ENCODE peak calls at places on chromosomes 7 and 10, in seven cellular contexts. T, H, O, L, M, Q and X are unnamed samples.

GRCh38 chr10:34655286-34656170 is 159.6 kb downstream of the PARD3 start:
- DNase-seq in T (peak), H (peak), O (no peak), L (peak), M (peak), Q (peak), X (peak)

GRCh38 chr10:5419466-5420094 is 7.2 kb downstream of the NET1 start:
- DNase-seq in T (no peak), H (no peak), O (no peak), L (no peak), M (no peak), Q (no peak), X (no peak)

GRCh38 chr7:108071551-108071950 is 58.6 kb downstream of the LAMB4 start:
- DNase-seq in T (no peak), H (no peak), O (no peak), L (no peak), M (no peak), Q (no peak), X (no peak)

GRCh38 chr10:89327803-89328441 is at the start of gene IFIT3:
- DNase-seq in T (peak), H (peak), O (peak), L (peak), M (peak), Q (peak), X (peak)

GRCh38 chr7:33072471-33072870 is 9.9 kb upstream of the NT5C3A start:
- DNase-seq in T (peak), H (no peak), O (no peak), L (no peak), M (peak), Q (no peak), X (no peak)

GRCh38 chr10:52004342-52004949 is 305.1 kb upstream of the CSTF2T start:
- DNase-seq in T (peak), H (no peak), O (no peak), L (peak), M (peak), Q (no peak), X (no peak)

GRCh38 chr7:125316451-125316850 is 386.8 kb upstream of the POT1 start:
- DNase-seq in T (peak), H (no peak), O (no peak), L (peak), M (no peak), Q (no peak), X (no peak)

GRCh38 chr10:78566216-78567135 is 502.3 kb upstream of the ZMIZ1 start:
- DNase-seq in T (no peak), H (no peak), O (no peak), L (no peak), M (no peak), Q (no peak), X (no peak)

GRCh38 chr10:91694170-91694794 is 61.4 kb upstream of the PPP1R3C start:
- DNase-seq in T (peak), H (no peak), O (no peak), L (peak), M (no peak), Q (no peak), X (no peak)

GRCh38 chr7:36010656-36011587 is 142.1 kb upstream of the EEPD1 start:
- DNase-seq in T (no peak), H (no peak), O (no peak), L (no peak), M (no peak), Q (no peak), X (no peak)

GRCh38 chr7:106757846-106758245 is 96.9 kb upstream of the CCDC71L start:
- DNase-seq in T (peak), H (no peak), O (no peak), L (no peak), M (no peak), Q (peak), X (peak)

GRCh38 chr10:71598673-71599072 is 120.9 kb downstream of the C10orf105 start:
- DNase-seq in T (no peak), H (peak), O (peak), L (no peak), M (no peak), Q (peak), X (peak)

GRCh38 chr7:52184006-52184703 is 851.3 kb upstream of the POM121L12 start:
- DNase-seq in T (no peak), H (no peak), O (no peak), L (no peak), M (no peak), Q (no peak), X (no peak)

GRCh38 chr10:71229726-71230655 is 17.6 kb downstream of the UNC5B start:
- DNase-seq in T (no peak), H (no peak), O (peak), L (no peak), M (no peak), Q (no peak), X (no peak)

GRCh38 chr10:1434202-1434601 is 303.1 kb downstream of the ADARB2 start:
- DNase-seq in T (no peak), H (no peak), O (no peak), L (no peak), M (no peak), Q (no peak), X (no peak)

GRCh38 chr7:146175716-146176115 is 59.1 kb downstream of the CNTNAP2 start:
- DNase-seq in T (no peak), H (no peak), O (no peak), L (no peak), M (no peak), Q (no peak), X (no peak)

GRCh38 chr10:80460399-80461207 is 6.5 kb downstream of the TSPAN14 start:
- DNase-seq in T (peak), H (peak), O (peak), L (peak), M (no peak), Q (peak), X (no peak)

GRCh38 chr7:82624337-82624736 is 180.8 kb upstream of the CACNA2D1 start:
- DNase-seq in T (peak), H (no peak), O (no peak), L (no peak), M (peak), Q (no peak), X (peak)

GRCh38 chr7:98022531-98022930 is 32.5 kb upstream of the OCM2 start:
- DNase-seq in T (no peak), H (no peak), O (no peak), L (no peak), M (no peak), Q (no peak), X (no peak)

GRCh38 chr7:100544949-100545635 is 6.1 kb downstream of the AGFG2 start:
- DNase-seq in T (peak), H (peak), O (no peak), L (no peak), M (no peak), Q (no peak), X (no peak)

GRCh38 chr10:95508730-95509129 is 52.4 kb downstream of the SORBS1 start:
- DNase-seq in T (no peak), H (no peak), O (no peak), L (no peak), M (no peak), Q (no peak), X (no peak)

GRCh38 chr10:33116293-33116697 is 158.3 kb upstream of the ITGB1 start:
- DNase-seq in T (no peak), H (no peak), O (no peak), L (no peak), M (no peak), Q (no peak), X (no peak)

GRCh38 chr10:83536426-83536825 is 602.9 kb upstream of the GHITM start:
- DNase-seq in T (no peak), H (no peak), O (no peak), L (no peak), M (no peak), Q (no peak), X (no peak)

GRCh38 chr7:77456711-77457110 is 40.6 kb upstream of the GSAP start:
- DNase-seq in T (no peak), H (no peak), O (no peak), L (no peak), M (no peak), Q (no peak), X (no peak)

GRCh38 chr7:92158660-92159575 is 20.0 kb downstream of the LRRD1 start:
- DNase-seq in T (peak), H (no peak), O (no peak), L (no peak), M (peak), Q (no peak), X (peak)

GRCh38 chr10:88883443-88883799 is 3.4 kb downstream of the STAMBPL1 start:
- DNase-seq in T (no peak), H (no peak), O (no peak), L (no peak), M (no peak), Q (no peak), X (no peak)

GRCh38 chr10:13717936-13718772 is 131.4 kb downstream of the PRPF18 start:
- DNase-seq in T (peak), H (peak), O (peak), L (peak), M (peak), Q (peak), X (peak)

GRCh38 chr10:124322191-124322980 is 96.3 kb downstream of the OAT start:
- DNase-seq in T (no peak), H (no peak), O (no peak), L (no peak), M (no peak), Q (no peak), X (no peak)

GRCh38 chr10:80571352-80571751 is 33.6 kb downstream of the SH2D4B start:
- DNase-seq in T (no peak), H (no peak), O (no peak), L (no peak), M (no peak), Q (no peak), X (no peak)

GRCh38 chr7:45881759-45882464 is 6.4 kb upstream of the IGFBP1 start:
- DNase-seq in T (peak), H (no peak), O (no peak), L (no peak), M (peak), Q (no peak), X (peak)

GRCh38 chr10:30062090-30062489 is 2.7 kb upstream of the JCAD start:
- DNase-seq in T (no peak), H (no peak), O (no peak), L (no peak), M (peak), Q (no peak), X (peak)

GRCh38 chr10:61973923-61974322 is 72.4 kb downstream of the ARID5B start:
- DNase-seq in T (no peak), H (no peak), O (no peak), L (no peak), M (no peak), Q (no peak), X (no peak)

GRCh38 chr7:99201027-99201426 is 6.9 kb downstream of the KPNA7 start:
- DNase-seq in T (peak), H (no peak), O (no peak), L (peak), M (peak), Q (no peak), X (peak)

GRCh38 chr7:127751062-127751722 is 99.2 kb downstream of the SND1 start:
- DNase-seq in T (peak), H (no peak), O (no peak), L (no peak), M (peak), Q (no peak), X (peak)

GRCh38 chr10:93039721-93040120 is 20.9 kb upstream of the CYP26C1 start:
- DNase-seq in T (peak), H (no peak), O (no peak), L (no peak), M (no peak), Q (no peak), X (no peak)

GRCh38 chr10:47438857-47439474 is 44.9 kb downstream of the ANXA8 start:
- DNase-seq in T (peak), H (peak), O (peak), L (peak), M (peak), Q (peak), X (peak)

GRCh38 chr7:42545049-42545724 is 308.2 kb upstream of the GLI3 start:
- DNase-seq in T (no peak), H (no peak), O (no peak), L (no peak), M (no peak), Q (no peak), X (no peak)

GRCh38 chr7:149229526-149229925 is 9.9 kb upstream of the ZNF212 start:
- DNase-seq in T (no peak), H (no peak), O (no peak), L (no peak), M (no peak), Q (no peak), X (no peak)

GRCh38 chr7:562789-563628 is 43.4 kb upstream of the PDGFA start:
- DNase-seq in T (no peak), H (no peak), O (no peak), L (no peak), M (no peak), Q (no peak), X (no peak)

GRCh38 chr10:49737474-49738201 is 24.5 kb downstream of the OGDHL start:
- DNase-seq in T (no peak), H (peak), O (no peak), L (no peak), M (no peak), Q (no peak), X (no peak)

GRCh38 chr10:49735161-49735560 is 27.0 kb downstream of the OGDHL start:
- DNase-seq in T (no peak), H (peak), O (no peak), L (no peak), M (no peak), Q (no peak), X (no peak)

GRCh38 chr10:49735848-49736563 is 26.1 kb downstream of the OGDHL start:
- DNase-seq in T (no peak), H (peak), O (no peak), L (no peak), M (no peak), Q (no peak), X (no peak)

GRCh38 chr10:49734676-49735075 is 27.4 kb downstream of the OGDHL start:
- DNase-seq in T (peak), H (peak), O (no peak), L (peak), M (no peak), Q (no peak), X (no peak)

DNA sequence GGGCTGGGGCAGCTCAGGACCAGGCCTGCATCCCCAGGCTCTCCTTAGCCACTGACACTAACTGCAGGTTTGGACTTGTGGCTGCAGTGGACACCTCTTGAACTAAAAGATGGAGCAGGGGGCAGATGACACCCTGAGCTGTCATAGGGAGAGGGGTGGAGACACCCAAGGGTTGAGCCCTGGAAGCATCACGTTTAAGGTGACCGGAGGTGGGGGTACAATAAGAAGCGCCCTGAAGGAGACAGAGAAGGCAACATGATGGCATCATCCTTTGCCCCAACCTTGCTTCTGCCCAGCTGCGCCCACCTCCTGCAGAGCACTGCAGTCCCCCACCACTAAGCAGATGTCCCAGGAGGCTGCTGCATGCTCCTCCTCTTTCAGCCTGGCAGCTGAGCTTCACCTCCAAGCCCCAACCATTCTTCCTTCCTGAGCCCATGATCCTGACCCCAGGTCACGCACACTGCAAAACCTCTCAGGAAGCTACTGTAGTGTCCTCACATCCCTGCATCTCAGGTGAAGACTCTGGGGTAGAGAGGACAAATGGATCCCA is 25.5 kb downstream of the OGDHL start:
- DNase-seq in T (no peak), H (no peak), O (no peak), L (no peak), M (no peak), Q (no peak), X (no peak)
- TF ChIP-seq CTCF in T (no peak), H (no peak), O (no peak), L (no peak), M (no peak), Q (no peak), X (no peak)

DNA sequence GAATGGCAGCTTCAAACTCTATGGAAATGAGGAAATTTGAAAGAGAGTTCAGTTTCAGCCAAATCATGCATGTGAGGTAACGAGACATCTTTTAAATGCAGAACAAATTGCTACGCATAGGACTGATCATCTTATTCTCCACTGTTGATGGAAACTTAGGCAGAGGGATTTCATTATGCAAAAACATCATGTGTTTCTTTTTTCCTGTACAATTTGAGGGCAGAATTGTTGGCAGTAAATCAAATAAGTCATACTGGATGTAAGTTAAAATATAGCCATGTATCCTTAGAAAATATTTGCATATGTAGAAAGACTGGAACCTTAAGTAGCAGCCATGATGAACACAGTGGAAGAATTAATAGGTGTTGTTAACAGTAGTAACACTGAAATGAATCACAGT is 327.5 kb downstream of the CDK14 start:
- DNase-seq in T (no peak), H (no peak), O (no peak), L (no peak), M (no peak), Q (no peak), X (no peak)
- TF ChIP-seq CTCF in T (no peak), H (no peak), O (no peak), L (no peak), M (no peak), Q (no peak), X (no peak)

GRCh38 chr7:130814753-130815152 is 80.7 kb upstream of the KLF14 start:
- DNase-seq in T (peak), H (no peak), O (no peak), L (peak), M (no peak), Q (no peak), X (peak)
- TF ChIP-seq CTCF in T (peak), H (no peak), O (peak), L (peak), M (peak), Q (no peak), X (peak)

DNA sequence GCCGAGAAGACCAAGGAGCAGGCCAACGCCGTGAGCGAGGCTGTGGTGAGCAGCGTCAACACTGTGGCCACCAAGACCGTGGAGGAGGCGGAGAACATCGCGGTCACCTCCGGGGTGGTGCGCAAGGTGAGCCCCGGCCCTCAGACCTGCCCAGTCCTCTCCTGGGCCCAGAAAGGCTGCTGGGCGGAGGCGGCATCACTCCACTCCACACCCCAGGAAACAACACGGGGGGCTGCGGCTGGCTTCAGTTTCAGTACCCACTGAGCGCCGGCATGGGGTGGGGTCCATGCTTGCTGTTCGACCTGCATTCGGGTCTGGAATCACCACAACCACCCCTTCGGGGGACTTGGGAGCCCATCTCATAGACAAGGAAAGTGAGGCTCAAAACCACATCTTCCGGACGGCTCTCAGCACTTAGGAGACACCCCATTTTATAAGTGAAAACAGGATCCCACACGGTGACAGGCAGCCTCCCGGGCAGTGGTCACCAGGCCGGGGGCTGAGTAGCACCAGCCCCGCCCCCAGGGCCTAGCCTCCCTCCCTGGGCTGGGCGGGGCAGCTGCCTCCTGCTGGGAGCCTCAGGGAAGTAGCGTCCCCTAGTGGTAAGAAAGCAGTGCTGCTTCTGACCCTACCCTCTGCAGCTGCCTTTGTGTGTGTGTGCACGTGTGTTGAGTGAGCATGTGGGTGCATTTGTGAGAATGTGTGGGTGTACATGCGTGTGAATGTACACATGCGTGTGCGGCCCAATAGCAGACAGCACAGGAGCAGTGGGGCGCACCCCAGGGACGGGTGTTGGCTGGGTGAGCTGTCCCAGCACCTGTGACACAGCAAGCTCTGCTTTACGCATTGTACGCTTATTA is 1.8 kb downstream of the SNCG start:
- DNase-seq in T (peak), H (no peak), O (peak), L (peak), M (no peak), Q (no peak), X (no peak)
- TF ChIP-seq CTCF in T (peak), H (no peak), O (peak), L (peak), M (peak), Q (no peak), X (peak)

GRCh38 chr10:46106410-46107255 is 60.6 kb upstream of the MSMB start:
- DNase-seq in T (peak), H (peak), O (peak), L (peak), M (no peak), Q (peak), X (peak)
- TF ChIP-seq CTCF in T (no peak), H (no peak), O (no peak), L (no peak), M (no peak), Q (no peak), X (no peak)

DNA sequence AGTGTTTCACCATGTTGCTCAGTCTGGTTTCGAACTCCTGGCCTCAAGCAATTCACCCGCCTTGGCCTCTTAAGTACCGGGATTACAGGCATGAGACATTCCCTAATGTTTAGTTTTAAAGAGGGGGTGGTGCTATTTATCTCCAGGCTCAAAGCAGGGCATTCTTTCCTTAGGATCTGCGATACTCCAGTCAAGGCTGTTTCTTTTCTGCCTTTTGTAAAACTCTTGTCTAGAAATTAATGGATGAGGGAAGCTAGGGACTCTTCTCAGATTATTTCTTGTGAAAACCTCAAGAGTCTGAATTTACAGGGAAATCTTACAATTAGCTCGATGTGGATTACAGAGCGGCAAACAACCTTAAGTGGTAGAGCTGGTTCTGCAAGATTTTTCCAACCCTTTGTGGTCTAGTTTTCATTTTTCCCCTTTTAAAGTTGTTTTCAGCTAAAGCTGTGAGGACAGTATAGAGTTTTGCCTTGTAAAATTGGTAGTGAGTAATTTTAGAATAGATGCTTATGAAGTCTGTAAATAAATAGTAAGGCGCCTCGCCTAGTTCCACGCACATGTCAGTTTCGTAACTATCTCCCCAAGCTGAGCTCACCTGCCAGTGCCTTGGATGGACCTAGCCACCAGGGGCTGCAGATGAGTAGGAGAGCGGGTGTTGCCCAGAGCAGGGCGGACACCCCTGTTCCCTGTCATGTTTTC is 53.1 kb downstream of the CUX1 start:
- DNase-seq in T (peak), H (peak), O (no peak), L (peak), M (no peak), Q (no peak), X (no peak)
- TF ChIP-seq CTCF in T (peak), H (no peak), O (no peak), L (peak), M (peak), Q (no peak), X (no peak)